ENCODE peak calls at places on chromosomes 5 and 9, in eight cellular contexts. M is GM12891, E is HepG2, D is breast epithelium, G is prostate gland, H is stomach, L is endothelial cell of umbilical vein, Q is sigmoid colon. S is an unnamed sample.

GRCh38 chr9:70534058-70534457 is 119.6 kb upstream of the KLF9 start:
- DNase-seq in D (no peak), H (no peak), E (no peak), Q (no peak), M (no peak), L (peak), G (no peak), S (no peak)

GRCh38 chr5:118293378-118293777 is 695.0 kb downstream of the DTWD2 start:
- DNase-seq in H (no peak), E (no peak), Q (no peak), M (no peak), G (no peak), D (no peak), L (no peak), S (no peak)

GRCh38 chr9:97985058-97985861 is 2.1 kb downstream of the ANP32B start:
- DNase-seq in M (no peak), H (peak), L (peak), D (peak), G (no peak), E (no peak), Q (peak), S (peak)

GRCh38 chr9:6681147-6681956 is 35.8 kb upstream of the GLDC start:
- DNase-seq in E (peak), M (peak), H (peak), L (peak), Q (peak), D (peak), G (peak), S (peak)

GRCh38 chr5:140295414-140295813 is 7.5 kb downstream of the PFDN1 start:
- DNase-seq in Q (peak), L (peak), H (peak), D (no peak), G (peak), E (peak), M (no peak), S (peak)

GRCh38 chr9:127194881-127195713 is 69.5 kb upstream of the GARNL3 start:
- DNase-seq in G (no peak), L (no peak), D (no peak), E (peak), Q (no peak), H (no peak), M (no peak), S (no peak)

GRCh38 chr5:16871746-16872339 is 64.2 kb downstream of the MYO10 start:
- DNase-seq in Q (no peak), H (no peak), E (no peak), G (no peak), D (no peak), M (no peak), L (no peak), S (no peak)

GRCh38 chr5:130974284-130974683 is 190.8 kb downstream of the HINT1 start:
- DNase-seq in H (no peak), G (no peak), M (no peak), D (no peak), Q (no peak), E (no peak), L (no peak), S (no peak)

GRCh38 chr5:132221781-132222648 is 5.6 kb downstream of the P4HA2 start:
- DNase-seq in M (no peak), D (no peak), Q (peak), E (no peak), G (peak), L (peak), H (no peak), S (no peak)

GRCh38 chr5:177434942-177435738 is 8.7 kb downstream of the GRK6 start:
- DNase-seq in H (no peak), E (peak), L (no peak), M (no peak), Q (no peak), G (no peak), D (no peak), S (no peak)

GRCh38 chr9:131111186-131111853 is 14.1 kb upstream of the NUP214 start:
- DNase-seq in E (no peak), M (no peak), L (no peak), D (no peak), Q (no peak), G (no peak), H (no peak), S (no peak)

GRCh38 chr9:114178076-114178475 is 22.7 kb downstream of the COL27A1 start:
- DNase-seq in L (no peak), E (no peak), G (no peak), Q (no peak), H (no peak), M (no peak), D (no peak), S (no peak)

GRCh38 chr9:88949961-88950340 is 41.3 kb upstream of the S1PR3 start:
- DNase-seq in Q (no peak), M (no peak), E (no peak), H (no peak), L (no peak), D (no peak), G (no peak), S (no peak)

GRCh38 chr5:1895771-1896420 is 13.2 kb upstream of the IRX4 start:
- DNase-seq in Q (no peak), L (no peak), D (no peak), M (no peak), H (no peak), G (no peak), E (no peak), S (no peak)

GRCh38 chr5:109388407-109388806 is 21.4 kb downstream of the PJA2 start:
- DNase-seq in M (no peak), D (no peak), L (no peak), H (no peak), G (no peak), Q (no peak), E (no peak), S (no peak)

GRCh38 chr5:136308396-136308795 is 56.9 kb downstream of the TRPC7 start:
- DNase-seq in L (no peak), E (no peak), G (no peak), M (no peak), Q (no peak), H (no peak), D (no peak), S (no peak)

GRCh38 chr9:135500071-135500524 is 384 bp upstream of the MRPS2 start:
- DNase-seq in Q (no peak), G (no peak), M (no peak), H (no peak), D (no peak), L (peak), E (no peak), S (no peak)

GRCh38 chr9:75993434-75993833 is 103.0 kb downstream of the PCSK5 start:
- DNase-seq in L (peak), H (no peak), G (no peak), Q (no peak), M (no peak), D (no peak), E (peak), S (no peak)

GRCh38 chr5:149145138-149145537 is 3.8 kb downstream of the ABLIM3 start:
- DNase-seq in L (no peak), D (no peak), M (no peak), E (no peak), Q (no peak), G (no peak), H (no peak), S (no peak)

GRCh38 chr5:155969510-155969909 is 357.5 kb upstream of the SGCD start:
- DNase-seq in G (no peak), H (no peak), E (no peak), M (no peak), D (no peak), L (no peak), Q (no peak), S (no peak)

GRCh38 chr9:126411225-126411947 is 84.8 kb downstream of the MVB12B start:
- DNase-seq in H (no peak), E (no peak), G (no peak), Q (no peak), L (no peak), M (peak), D (no peak), S (no peak)

GRCh38 chr5:157732784-157733262 is 1.6 kb downstream of the THG1L start:
- DNase-seq in H (no peak), E (no peak), G (no peak), D (no peak), L (no peak), Q (no peak), M (no peak), S (no peak)

GRCh38 chr5:176352116-176352878 is 9.3 kb downstream of the KIAA1191 start:
- DNase-seq in L (no peak), E (no peak), H (no peak), G (no peak), Q (no peak), M (no peak), D (no peak), S (no peak)

GRCh38 chr5:43286623-43287022 is 26.6 kb downstream of the HMGCS1 start:
- DNase-seq in D (no peak), G (no peak), Q (no peak), E (no peak), M (no peak), H (no peak), L (no peak), S (no peak)

GRCh38 chr5:3595102-3595961 is at the start of gene IRX1:
- DNase-seq in L (no peak), M (no peak), G (no peak), E (no peak), Q (no peak), D (no peak), H (no peak), S (no peak)

GRCh38 chr5:65022932-65023331 is 254.2 kb downstream of the CWC27 start:
- DNase-seq in D (no peak), Q (no peak), G (no peak), E (no peak), H (no peak), L (no peak), M (no peak), S (no peak)

GRCh38 chr5:139878093-139878492 is 82.5 kb downstream of the PSD2 start:
- DNase-seq in Q (no peak), D (no peak), E (no peak), H (no peak), G (no peak), M (no peak), L (no peak), S (no peak)

GRCh38 chr9:127207734-127208410 is 56.7 kb upstream of the GARNL3 start:
- DNase-seq in H (no peak), E (no peak), G (no peak), Q (peak), M (no peak), D (no peak), L (no peak), S (no peak)

GRCh38 chr9:137453643-137454081 is 5.5 kb downstream of the NSMF start:
- DNase-seq in H (peak), L (peak), E (peak), M (peak), D (no peak), G (peak), Q (peak), S (peak)

GRCh38 chr9:104774132-104774531 is 10.2 kb downstream of the NIPSNAP3B start:
- DNase-seq in Q (no peak), H (no peak), L (no peak), E (no peak), G (no peak), D (no peak), M (no peak), S (no peak)

GRCh38 chr5:179886190-179886589 is 21.5 kb downstream of the TBC1D9B start:
- DNase-seq in G (no peak), H (no peak), Q (no peak), E (no peak), M (no peak), L (no peak), D (no peak), S (no peak)

GRCh38 chr9:87004016-87004415 is 56.7 kb upstream of the GAS1 start:
- DNase-seq in D (no peak), G (no peak), Q (no peak), L (no peak), H (no peak), M (no peak), E (no peak), S (no peak)

GRCh38 chr9:108374606-108375005 is 481.2 kb downstream of the ACTL7B start:
- DNase-seq in H (no peak), G (no peak), E (no peak), D (no peak), Q (no peak), M (no peak), L (no peak), S (no peak)

GRCh38 chr5:18000744-18001143 is 366.5 kb downstream of the TAF11L14 start:
- DNase-seq in H (no peak), E (no peak), L (no peak), Q (no peak), G (no peak), M (no peak), D (no peak), S (peak)
- TF ChIP-seq POLR2AphosphoS5 in H (no peak), E (no peak), L (no peak), Q (no peak), G (no peak), M (no peak), D (no peak), S (no peak)

GRCh38 chr5:55672477-55672911 is 39.6 kb downstream of the SLC38A9 start:
- DNase-seq in M (no peak), D (no peak), G (no peak), E (no peak), Q (no peak), L (no peak), H (no peak), S (no peak)
- TF ChIP-seq POLR2AphosphoS5 in M (no peak), D (no peak), G (no peak), E (no peak), Q (no peak), L (no peak), H (no peak), S (no peak)

DNA sequence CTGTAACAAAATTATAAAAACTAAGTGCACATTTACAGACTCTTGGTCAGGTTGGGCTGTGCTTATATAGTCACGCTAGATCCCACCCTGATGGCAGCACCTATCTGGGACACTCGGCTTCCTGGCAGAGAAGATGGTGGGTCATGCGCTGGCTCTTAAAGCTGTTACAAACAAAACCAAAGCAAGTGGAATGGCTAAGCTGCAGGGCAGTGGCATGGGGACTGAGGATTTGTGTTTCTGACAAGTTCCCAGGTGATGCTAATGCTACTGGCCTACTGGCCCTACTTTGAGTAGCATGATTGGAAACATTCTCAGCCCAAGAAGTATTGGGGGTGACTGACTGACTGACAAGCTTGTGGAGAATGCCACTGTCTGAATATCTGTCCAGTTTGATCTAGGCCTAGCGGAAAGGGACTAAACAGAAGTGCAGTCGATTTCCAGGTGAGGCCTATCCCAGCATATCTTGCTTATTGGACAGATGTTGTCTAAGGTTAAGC is 8.3 kb downstream of the BTF3 start:
- DNase-seq in M (no peak), H (no peak), G (no peak), Q (no peak), E (no peak), D (no peak), L (no peak), S (no peak)
- TF ChIP-seq POLR2AphosphoS5 in M (peak), H (no peak), G (no peak), Q (no peak), E (peak), D (no peak), L (no peak), S (no peak)

GRCh38 chr9:115941561-115942315 is 211.9 kb upstream of the PAPPA start:
- DNase-seq in L (no peak), D (no peak), M (no peak), E (no peak), Q (no peak), G (no peak), H (no peak), S (no peak)

GRCh38 chr9:115945009-115945431 is 208.6 kb upstream of the PAPPA start:
- DNase-seq in E (no peak), Q (no peak), H (no peak), L (no peak), M (no peak), G (no peak), D (no peak), S (no peak)

GRCh38 chr9:115946530-115946929 is 207.1 kb upstream of the PAPPA start:
- DNase-seq in D (no peak), E (peak), H (no peak), L (no peak), Q (no peak), G (no peak), M (no peak), S (no peak)

GRCh38 chr9:115943591-115944165 is 209.9 kb upstream of the PAPPA start:
- DNase-seq in L (no peak), M (no peak), Q (no peak), E (no peak), D (no peak), G (no peak), H (no peak), S (no peak)

DNA sequence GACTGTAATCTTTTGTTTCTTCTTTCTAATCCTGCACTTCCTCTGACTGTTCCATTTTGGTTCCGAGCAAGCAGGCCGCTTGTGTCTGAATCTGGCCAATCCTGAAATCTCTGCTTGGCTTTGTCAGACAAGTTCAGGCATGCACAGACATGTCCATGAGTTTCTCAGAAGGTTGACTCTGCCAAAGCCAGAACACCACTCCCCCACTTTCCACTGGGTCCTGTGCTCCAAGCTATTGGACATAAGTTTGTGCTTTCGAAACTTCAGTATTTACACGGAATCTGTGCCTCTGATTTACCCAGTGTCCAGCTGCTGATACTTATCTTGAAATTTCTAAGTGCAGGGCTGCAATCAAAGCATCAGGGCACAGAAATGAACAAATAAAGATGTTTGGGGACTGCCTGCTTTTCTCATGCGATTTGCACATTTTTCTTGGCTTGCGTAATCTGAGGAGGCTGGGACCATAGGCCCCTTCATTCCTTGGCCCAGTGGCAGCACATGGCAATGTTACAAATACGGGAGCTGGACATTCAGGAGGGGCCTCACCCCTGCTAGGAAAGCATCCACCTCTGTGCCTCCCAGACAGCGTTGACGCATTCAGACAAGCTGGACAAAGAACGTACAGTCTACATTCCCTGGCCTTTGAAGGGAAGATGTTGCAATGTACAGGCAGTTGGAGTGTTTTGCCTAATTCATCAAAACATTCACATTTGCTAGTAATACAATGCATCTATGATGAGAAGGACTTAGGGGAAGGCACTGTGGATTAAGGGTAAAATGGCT is 209.2 kb upstream of the PAPPA start:
- DNase-seq in Q (peak), E (peak), D (peak), H (peak), M (no peak), L (peak), G (peak), S (no peak)
- TF ChIP-seq POLR2AphosphoS5 in Q (peak), E (peak), D (peak), H (peak), M (no peak), L (no peak), G (no peak), S (no peak)

GRCh38 chr9:4654084-4654483 is 8.0 kb upstream of the PLPP6 start:
- DNase-seq in L (no peak), D (no peak), H (no peak), G (no peak), E (no peak), M (no peak), Q (no peak), S (no peak)

GRCh38 chr9:4661165-4662095 is 664 bp upstream of the PLPP6 start:
- DNase-seq in D (no peak), Q (no peak), E (no peak), G (no peak), M (no peak), L (peak), H (no peak), S (no peak)

GRCh38 chr9:4654538-4654937 is 7.6 kb upstream of the PLPP6 start:
- DNase-seq in Q (no peak), L (no peak), M (no peak), H (no peak), G (no peak), E (no peak), D (no peak), S (no peak)

GRCh38 chr9:4657426-4658159 is 4.5 kb upstream of the PLPP6 start:
- DNase-seq in Q (no peak), L (no peak), M (no peak), G (peak), H (peak), D (no peak), E (peak), S (no peak)

GRCh38 chr9:4656621-4657020 is 5.5 kb upstream of the PLPP6 start:
- DNase-seq in G (no peak), Q (no peak), D (no peak), L (no peak), E (no peak), H (no peak), M (no peak), S (no peak)
- TF ChIP-seq POLR2AphosphoS5 in G (no peak), Q (no peak), D (no peak), L (no peak), E (no peak), H (no peak), M (no peak), S (no peak)